ENCODE peak calls at places on chromosomes 5 and 9, in seven cellular contexts. D, W, N, O, E, Q and C are unnamed samples. For H3K9me3, the result is how much of the 10 kb centered on the place peaks cover.

GRCh38 chr5:178221203-178221771 is 11.3 kb downstream of the PHYKPL start:
- DNase-seq in N (no peak), W (no peak), Q (no peak), E (peak), O (no peak), D (no peak), C (no peak)

GRCh38 chr5:10103098-10103497 is 146.6 kb downstream of the ATPSCKMT start:
- DNase-seq in Q (no peak), D (no peak), W (no peak), E (no peak), N (no peak), O (no peak), C (no peak)

GRCh38 chr5:162503796-162504195 is 436.2 kb downstream of the GABRG2 start:
- DNase-seq in Q (no peak), N (no peak), O (no peak), W (no peak), D (no peak), E (no peak), C (no peak)

GRCh38 chr9:25716220-25716872 is 38.1 kb upstream of the TUSC1 start:
- DNase-seq in Q (no peak), W (no peak), N (peak), O (peak), E (peak), D (peak), C (no peak)

GRCh38 chr9:137390553-137391410 is 32.2 kb downstream of the EXD3 start:
- DNase-seq in D (no peak), W (no peak), Q (no peak), O (no peak), E (peak), N (no peak), C (no peak)

GRCh38 chr5:137113939-137114338 is 385.2 kb downstream of the SPOCK1 start:
- DNase-seq in Q (no peak), E (no peak), N (no peak), W (no peak), D (no peak), O (no peak), C (no peak)

GRCh38 chr5:180040287-180041214 is 31.0 kb downstream of the RNF130 start:
- DNase-seq in Q (no peak), N (no peak), E (no peak), O (no peak), D (no peak), W (no peak), C (no peak)

GRCh38 chr9:115456515-115456914 is 338.6 kb upstream of the TNC start:
- DNase-seq in N (peak), W (no peak), O (no peak), Q (no peak), E (no peak), D (no peak), C (peak)

GRCh38 chr9:34098307-34098706 is 28.2 kb downstream of the DCAF12 start:
- DNase-seq in W (no peak), O (no peak), N (no peak), D (peak), E (no peak), Q (no peak), C (no peak)

GRCh38 chr9:77882294-77882693 is 149.3 kb downstream of the GNAQ start:
- DNase-seq in Q (no peak), O (no peak), N (no peak), D (no peak), W (no peak), E (no peak), C (no peak)

GRCh38 chr5:55450050-55450765 is 84.6 kb downstream of the PLPP1 start:
- DNase-seq in W (no peak), O (no peak), E (no peak), D (no peak), Q (no peak), N (peak), C (no peak)

GRCh38 chr5:23446436-23446835 is 61.0 kb upstream of the PRDM9 start:
- DNase-seq in W (no peak), O (no peak), Q (no peak), N (no peak), E (no peak), D (no peak), C (no peak)

GRCh38 chr9:86766912-86767311 is 180.4 kb downstream of the GAS1 start:
- DNase-seq in O (no peak), E (no peak), Q (peak), N (peak), D (no peak), W (no peak), C (no peak)

GRCh38 chr5:180233729-180234128 is 24.7 kb upstream of the RASGEF1C start:
- DNase-seq in N (no peak), E (no peak), W (no peak), Q (no peak), D (no peak), O (no peak), C (no peak)

GRCh38 chr9:90112791-90113190 is 508.0 kb downstream of the GADD45G start:
- DNase-seq in Q (no peak), D (no peak), E (no peak), N (peak), W (no peak), O (no peak), C (no peak)

GRCh38 chr5:73812962-73813588 is 187.1 kb downstream of the ARHGEF28 start:
- DNase-seq in Q (no peak), N (no peak), E (peak), D (no peak), O (no peak), W (no peak), C (no peak)

GRCh38 chr5:73232266-73233041 is 59.5 kb downstream of the TMEM174 start:
- DNase-seq in Q (no peak), E (no peak), W (no peak), D (no peak), N (no peak), O (no peak), C (no peak)

GRCh38 chr9:18707489-18708210 is 233.7 kb downstream of the ADAMTSL1 start:
- DNase-seq in E (no peak), Q (no peak), N (no peak), D (no peak), O (no peak), W (no peak), C (no peak)

GRCh38 chr5:178309271-178310008 is 76.8 kb upstream of the PHYKPL start:
- DNase-seq in E (peak), D (no peak), Q (no peak), W (no peak), O (no peak), N (no peak), C (no peak)

GRCh38 chr9:135650408-135650807 is 11.1 kb upstream of the GLT6D1 start:
- DNase-seq in O (no peak), W (no peak), E (no peak), N (no peak), D (no peak), Q (peak), C (no peak)

GRCh38 chr9:135644631-135645218 is 5.4 kb upstream of the GLT6D1 start:
- DNase-seq in D (no peak), O (no peak), Q (no peak), N (no peak), E (no peak), W (no peak), C (no peak)

GRCh38 chr9:135647897-135648296 is 8.6 kb upstream of the GLT6D1 start:
- DNase-seq in W (no peak), E (no peak), D (peak), Q (no peak), O (no peak), N (no peak), C (no peak)

GRCh38 chr9:135649508-135649907 is 10.2 kb upstream of the GLT6D1 start:
- DNase-seq in O (no peak), E (no peak), D (no peak), N (no peak), Q (no peak), W (no peak), C (no peak)

GRCh38 chr9:135648494-135649410 is 9.4 kb upstream of the GLT6D1 start:
- DNase-seq in E (no peak), O (no peak), Q (no peak), W (no peak), D (no peak), N (no peak), C (no peak)
- H3K9me3 ChIP-seq in E (under half), O (under half), Q (under half), W (under half), D (under half), N (under half), C (under half)

DNA sequence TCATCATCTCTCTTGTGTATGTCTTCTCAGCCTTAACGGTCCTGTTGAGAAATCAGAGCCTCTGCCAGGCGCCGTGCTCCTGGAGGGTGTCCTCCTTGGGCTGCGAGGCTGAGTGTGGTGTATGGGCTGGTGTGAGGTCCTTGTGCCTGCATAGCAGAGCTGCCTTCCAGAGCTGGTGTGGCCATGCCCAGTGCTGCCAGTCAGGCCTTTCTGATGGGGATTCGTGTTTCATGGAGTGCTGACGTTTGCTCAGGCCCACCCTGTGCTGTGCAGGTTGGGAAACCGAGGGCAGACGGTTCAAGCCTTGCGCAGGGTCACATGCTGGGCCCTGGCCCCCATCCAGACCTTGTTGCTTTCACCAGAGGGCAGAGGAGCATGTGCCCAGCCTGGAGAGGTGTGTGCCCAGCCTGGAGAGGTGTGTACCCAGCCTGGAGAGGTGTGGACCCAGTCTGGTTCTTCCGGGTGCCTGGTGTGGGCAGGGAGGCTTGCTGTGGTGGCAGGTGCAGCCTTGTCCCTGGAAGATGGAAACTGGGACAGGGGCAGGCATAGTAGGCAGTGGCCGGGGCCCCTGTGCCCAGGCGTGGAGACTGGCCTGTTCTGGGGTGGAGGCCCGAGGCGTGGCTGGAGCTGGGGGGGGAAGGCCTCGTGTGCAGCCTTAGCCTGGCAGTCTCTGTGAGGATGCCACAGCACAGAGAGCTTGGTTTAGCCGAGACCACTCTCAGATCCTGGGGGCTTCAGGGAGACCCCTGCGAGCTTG is 84.0 kb downstream of the RXRA start:
- DNase-seq in E (peak), D (no peak), Q (no peak), O (no peak), N (no peak), W (peak), C (no peak)
- TF ChIP-seq CTCF in E (no peak), D (no peak), Q (no peak), O (no peak), N (no peak), W (no peak), C (no peak)

GRCh38 chr5:1226839-1227238 is 1.7 kb downstream of the SLC6A18 start:
- DNase-seq in O (no peak), W (no peak), Q (no peak), D (no peak), N (no peak), E (no peak), C (no peak)

GRCh38 chr5:1226231-1226630 is 1.1 kb downstream of the SLC6A18 start:
- DNase-seq in O (no peak), D (no peak), E (no peak), N (no peak), W (no peak), Q (no peak), C (no peak)

GRCh38 chr5:1224631-1225030 is 550 bp upstream of the SLC6A18 start:
- DNase-seq in E (no peak), D (no peak), Q (no peak), W (no peak), O (no peak), N (no peak), C (no peak)

GRCh38 chr5:1223278-1223670 is 1.9 kb upstream of the SLC6A18 start:
- DNase-seq in O (no peak), E (no peak), D (no peak), Q (no peak), W (no peak), N (no peak), C (no peak)

DNA sequence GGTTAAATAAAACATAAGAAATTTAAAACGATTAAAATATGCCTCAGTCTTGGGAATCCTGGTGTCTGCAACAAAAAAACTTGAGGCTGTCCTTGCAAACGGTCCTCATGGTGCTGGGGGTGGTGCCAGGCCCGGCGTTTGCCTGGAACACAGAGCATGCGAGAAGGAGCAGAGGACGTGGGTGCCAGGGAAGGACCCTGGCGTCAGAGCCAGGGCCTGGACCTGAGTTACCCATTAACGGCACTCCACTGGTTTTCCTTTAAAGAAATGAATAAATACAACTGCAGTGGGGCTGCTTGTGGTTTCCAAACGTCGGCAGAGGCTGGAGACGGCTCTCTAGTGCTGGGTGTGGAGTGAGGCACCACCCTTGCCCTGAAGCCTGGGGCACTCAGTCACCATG is at the start of gene SLC6A18:
- DNase-seq in N (no peak), D (no peak), E (no peak), W (no peak), Q (no peak), O (no peak), C (no peak)
- H3K9me3 ChIP-seq in N (under half), D (under half), E (under half), W (under half), Q (under half), O (under half), C (under half)

GRCh38 chr9:127489471-127490115 is 38.3 kb downstream of the LRSAM1 start:
- DNase-seq in O (peak), N (no peak), W (no peak), D (no peak), Q (no peak), E (no peak), C (no peak)

GRCh38 chr9:127490831-127491230 is 39.5 kb downstream of the LRSAM1 start:
- DNase-seq in D (no peak), O (no peak), E (no peak), N (no peak), Q (no peak), W (no peak), C (no peak)

GRCh38 chr9:127488946-127489345 is 37.6 kb downstream of the LRSAM1 start:
- DNase-seq in N (no peak), E (no peak), D (no peak), Q (no peak), O (no peak), W (no peak), C (no peak)

GRCh38 chr9:127482662-127483061 is 31.4 kb downstream of the LRSAM1 start:
- DNase-seq in D (no peak), O (no peak), N (no peak), E (no peak), W (no peak), Q (no peak), C (no peak)

DNA sequence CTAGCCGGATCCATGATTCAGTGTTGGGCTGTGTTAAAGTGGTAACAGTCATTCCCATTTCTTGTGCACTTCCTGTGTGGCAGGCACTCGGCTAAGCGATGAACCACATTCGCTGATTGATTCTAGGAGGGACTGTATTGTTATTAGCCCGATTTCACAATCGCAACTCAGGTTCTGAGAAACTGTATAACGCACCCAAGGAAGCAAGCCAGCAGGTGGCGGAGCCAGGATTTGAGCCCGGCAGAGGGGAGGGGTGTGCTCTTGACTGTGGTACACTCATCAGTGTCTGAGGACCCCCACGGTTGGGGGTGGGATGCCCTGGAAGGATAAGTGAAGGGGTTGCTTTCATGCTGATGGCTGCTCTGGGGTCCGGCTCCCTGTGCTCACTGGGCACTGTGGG is 34.7 kb downstream of the LRSAM1 start:
- DNase-seq in N (no peak), D (no peak), Q (no peak), E (no peak), W (no peak), O (no peak), C (no peak)
- TF ChIP-seq CTCF in N (no peak), D (no peak), Q (no peak), E (no peak), W (no peak), O (no peak), C (no peak)

DNA sequence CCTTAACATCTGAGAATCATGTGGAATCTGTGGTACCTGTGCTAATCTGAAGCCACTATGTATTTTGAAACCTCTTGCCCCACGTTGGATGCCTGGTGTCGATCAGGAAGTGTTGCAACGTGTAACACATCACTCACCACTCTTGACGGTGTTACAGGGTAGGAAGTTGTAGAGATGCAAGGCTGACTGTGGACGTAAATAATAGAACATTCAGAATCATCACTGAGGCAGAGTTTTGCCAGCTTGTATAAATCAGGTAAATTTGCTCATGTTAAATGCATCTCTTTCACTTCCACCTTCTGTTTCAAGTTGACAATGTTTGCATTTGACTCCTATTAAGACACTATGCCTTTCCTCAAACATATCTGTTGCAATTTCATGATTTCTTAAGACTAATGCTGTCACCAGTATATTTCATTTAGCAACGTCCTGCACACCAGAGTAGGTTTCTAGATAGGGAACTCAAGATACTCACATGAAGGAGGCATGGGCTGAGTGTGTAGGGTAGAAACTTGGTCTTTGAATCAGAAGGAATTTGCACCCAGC is 38.1 kb downstream of the BASP1 start:
- DNase-seq in O (no peak), Q (no peak), W (peak), E (no peak), D (peak), N (no peak), C (no peak)
- H3K9me3 ChIP-seq in O (under half), Q (under half), W (under half), E (under half), D (under half), N (under half), C (under half)

GRCh38 chr5:128844354-128844923 is 120.8 kb upstream of the SLC27A6 start:
- DNase-seq in W (no peak), N (peak), E (no peak), Q (no peak), D (no peak), O (peak), C (no peak)
- TF ChIP-seq CTCF in W (no peak), N (peak), E (no peak), Q (no peak), D (peak), O (peak), C (peak)

DNA sequence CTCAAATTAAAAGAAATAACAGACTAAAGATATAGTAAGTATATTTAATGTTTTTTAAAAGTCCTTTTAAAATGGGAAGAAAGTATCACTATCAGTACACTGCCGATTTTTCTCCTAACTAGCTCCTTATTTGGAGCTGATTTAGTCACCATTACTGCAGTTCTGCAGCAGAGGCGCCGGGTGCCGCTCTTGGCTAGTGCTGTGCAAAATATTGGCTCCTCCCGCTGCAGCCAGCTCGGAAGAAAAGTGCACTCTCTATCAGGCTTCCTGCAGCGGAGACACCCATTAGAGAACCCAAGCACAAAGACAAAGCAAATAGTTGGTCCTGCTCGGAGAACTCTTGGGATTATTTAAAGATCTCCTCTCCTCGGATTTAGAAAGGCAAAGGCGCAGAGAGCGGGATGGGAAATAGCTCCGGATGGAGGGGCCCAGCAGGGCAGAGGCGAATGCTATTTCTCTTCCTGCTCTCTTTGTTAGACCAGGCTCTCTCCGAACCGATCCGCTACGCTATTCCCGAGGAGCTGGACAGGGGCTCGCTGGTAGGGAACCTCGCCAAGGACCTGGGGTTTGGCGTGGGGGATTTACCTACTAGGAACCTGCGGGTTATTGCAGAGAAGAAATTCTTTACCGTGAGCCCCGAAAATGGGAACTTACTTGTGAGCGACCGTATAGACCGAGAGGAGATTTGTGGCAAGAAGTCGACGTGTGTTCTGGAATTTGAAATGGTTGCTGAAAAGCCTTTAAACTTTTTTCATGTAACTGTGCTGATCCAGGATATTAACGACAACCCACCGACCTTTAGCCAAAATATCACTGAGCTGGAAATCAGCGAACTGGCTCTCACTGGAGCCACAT is at the start of gene PCDHGB3:
- DNase-seq in D (peak), Q (no peak), O (no peak), N (peak), W (no peak), E (peak), C (no peak)
- H3K9me3 ChIP-seq in D (under half), Q (under half), O (under half), N (half or more), W (under half), E (half or more), C (half or more)